ENCODE peak calls at places on chromosomes 11 and 22, in four cellular contexts. T is H9, U is H1, Z is IMR-90. G is an unnamed sample.

GRCh38 chr11:15341587-15341986 is 226.9 kb downstream of the INSC start:
- DNase-seq in T (no peak), Z (no peak), U (no peak), G (peak)

GRCh38 chr22:40332319-40332781 is 13.9 kb upstream of the ADSL start:
- DNase-seq in Z (peak), U (no peak), T (no peak), G (peak)

GRCh38 chr11:72783144-72783910 is 10.5 kb downstream of the STARD10 start:
- DNase-seq in T (no peak), Z (no peak), U (no peak), G (no peak)

GRCh38 chr11:35714882-35715612 is 52.5 kb downstream of the TRIM44 start:
- DNase-seq in T (no peak), U (no peak), Z (peak), G (peak)

GRCh38 chr11:117861151-117862018 is 15.1 kb downstream of the FXYD6 start:
- DNase-seq in T (peak), U (peak), Z (no peak), G (peak)

GRCh38 chr11:47001666-47002285 is 65.2 kb downstream of the CSTPP1 start:
- DNase-seq in U (no peak), T (no peak), Z (peak), G (peak)

GRCh38 chr11:105456950-105457349 is 152.9 kb upstream of the GRIA4 start:
- DNase-seq in T (peak), Z (no peak), U (no peak), G (peak)

GRCh38 chr11:92324890-92325289 is 100.3 kb downstream of the FAT3 start:
- DNase-seq in Z (no peak), U (no peak), T (no peak), G (no peak)

GRCh38 chr11:75474878-75475766 is 42.1 kb upstream of the KLHL35 start:
- DNase-seq in U (peak), T (peak), Z (peak), G (peak)

GRCh38 chr11:25535462-25535861 is 796.5 kb upstream of the ANO3 start:
- DNase-seq in T (no peak), Z (no peak), U (no peak), G (no peak)
- H2BK5ac ChIP-seq in T (no peak), Z (no peak), U (no peak), G (no peak)

GRCh38 chr11:126494831-126495230 is 139.3 kb downstream of the ST3GAL4 start:
- DNase-seq in Z (no peak), U (no peak), T (no peak), G (no peak)
- H3K56ac ChIP-seq in Z (no peak), U (no peak), T (no peak), G (peak)

DNA sequence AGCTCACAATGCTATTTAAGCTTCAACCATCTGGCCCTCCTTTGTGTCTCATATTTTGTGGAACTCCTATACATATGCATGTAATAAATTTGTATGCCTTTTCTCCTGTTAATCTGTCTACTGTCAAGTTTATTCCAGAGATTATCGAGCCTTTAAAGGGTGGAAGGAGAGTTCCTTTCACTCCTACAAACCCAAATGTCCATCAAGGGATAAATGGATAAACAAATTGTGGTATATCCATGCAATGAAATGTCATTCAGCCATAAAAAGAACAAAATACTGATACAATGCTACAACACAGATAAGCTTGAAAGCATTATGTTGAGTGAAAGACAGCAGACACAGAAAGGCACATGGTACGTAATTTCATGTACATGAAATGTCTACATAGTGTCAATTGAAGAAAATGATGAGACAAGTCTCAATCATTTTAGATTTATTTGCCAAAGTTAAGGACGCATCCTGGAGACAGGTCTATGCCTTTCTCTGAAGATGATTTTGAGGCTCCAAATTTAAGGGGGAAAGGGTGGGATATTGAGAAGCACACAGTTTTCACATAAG is 17.7 kb upstream of the FEZ1 start:
- DNase-seq in U (no peak), T (no peak), Z (no peak), G (no peak)
- H2BK5ac ChIP-seq in U (no peak), T (no peak), Z (no peak), G (peak)

GRCh38 chr11:10751581-10751940 is 515 bp downstream of the CTR9 start:
- DNase-seq in T (no peak), Z (no peak), U (no peak), G (no peak)
- H3K56ac ChIP-seq in T (no peak), Z (peak), U (peak), G (peak)

GRCh38 chr11:119172513-119172912 is 4.0 kb downstream of the NLRX1 start:
- DNase-seq in T (no peak), U (no peak), Z (no peak), G (peak)

GRCh38 chr11:119166368-119167076 is 2.0 kb upstream of the NLRX1 start:
- DNase-seq in Z (peak), T (no peak), U (no peak), G (no peak)

GRCh38 chr11:119168471-119169271 is at the start of gene NLRX1:
- DNase-seq in Z (peak), T (peak), U (peak), G (peak)

GRCh38 chr11:119167933-119168332 is 592 bp upstream of the NLRX1 start:
- DNase-seq in Z (no peak), U (no peak), T (no peak), G (no peak)

DNA sequence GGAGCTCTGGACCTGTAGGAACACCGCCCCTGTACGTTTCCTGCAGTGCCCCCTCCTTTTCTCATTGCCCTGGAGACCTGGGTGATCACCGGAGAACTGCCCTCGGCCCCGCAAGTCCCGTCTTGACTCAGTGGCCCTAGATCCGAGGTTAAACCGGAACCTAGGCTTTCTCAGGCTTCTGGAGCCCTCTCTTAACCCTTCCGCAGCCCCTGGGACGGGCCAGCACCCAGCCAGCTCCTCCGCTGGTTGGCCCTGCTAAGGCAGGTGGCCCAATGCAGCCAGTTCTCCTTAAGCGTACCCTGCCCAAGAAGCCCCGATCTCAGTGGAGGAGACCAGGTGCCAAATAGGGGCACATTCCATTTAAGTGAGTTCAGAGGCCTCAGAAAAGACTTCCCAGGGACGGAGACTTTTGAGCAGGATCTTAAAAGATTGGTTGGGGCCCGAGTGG is 771 bp downstream of the NLRX1 start:
- DNase-seq in Z (no peak), T (peak), U (peak), G (peak)
- H2BK5ac ChIP-seq in Z (peak), T (no peak), U (peak), G (peak)

GRCh38 chr22:39309881-39310714 is 9.3 kb downstream of the RPL3 start:
- DNase-seq in U (no peak), Z (peak), T (no peak), G (peak)
- H3K56ac ChIP-seq in U (no peak), Z (no peak), T (no peak), G (peak)

GRCh38 chr22:44194569-44194968 is 13.8 kb downstream of the PARVG start:
- DNase-seq in Z (no peak), T (no peak), U (no peak), G (no peak)

GRCh38 chr22:44196731-44197131 is 16.0 kb downstream of the PARVG start:
- DNase-seq in T (no peak), U (no peak), Z (no peak), G (no peak)

GRCh38 chr22:44196241-44196640 is 15.5 kb downstream of the PARVG start:
- DNase-seq in Z (no peak), U (no peak), T (no peak), G (no peak)

GRCh38 chr22:44193537-44193896 is 12.8 kb downstream of the PARVG start:
- DNase-seq in U (no peak), Z (no peak), T (no peak), G (no peak)

DNA sequence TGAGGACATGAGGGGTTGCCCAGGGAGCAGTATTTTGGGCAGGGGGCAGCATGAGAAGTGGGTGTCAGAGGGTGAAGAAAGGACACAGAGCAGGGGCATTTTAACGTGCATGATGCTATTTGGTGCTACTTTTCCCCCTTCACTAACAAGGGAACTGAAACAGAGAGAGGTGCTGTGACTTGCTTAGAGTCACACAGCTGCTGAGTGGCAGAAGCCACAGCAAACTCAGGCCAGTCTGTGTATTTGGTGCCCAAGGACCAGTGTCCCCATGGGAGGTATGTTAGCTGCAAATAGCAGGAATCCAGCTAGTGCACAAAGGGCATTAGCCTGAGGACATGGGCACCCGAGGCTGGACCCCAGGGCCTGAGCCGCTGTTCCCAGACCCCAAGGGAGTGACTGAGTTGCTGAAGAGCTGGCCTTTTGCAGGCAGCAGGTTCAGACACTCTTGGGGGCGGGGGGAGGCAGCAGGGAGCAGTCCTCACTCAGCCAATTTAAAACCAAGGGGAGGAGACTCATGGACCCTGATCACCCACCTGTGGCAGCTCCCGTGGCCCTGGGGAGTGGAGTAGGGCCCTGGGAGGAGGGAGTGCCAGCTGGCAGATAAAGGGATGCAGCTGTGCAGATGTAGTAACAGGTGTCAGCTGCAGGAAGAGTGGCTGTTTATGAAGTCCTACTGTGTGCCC is 14.6 kb downstream of the PARVG start:
- DNase-seq in T (no peak), Z (no peak), U (no peak), G (no peak)
- H2BK5ac ChIP-seq in T (no peak), Z (no peak), U (no peak), G (no peak)

GRCh38 chr22:27110985-27111451 is 453.6 kb downstream of the MIAT start:
- DNase-seq in T (peak), Z (peak), U (no peak), G (peak)
- H3K56ac ChIP-seq in T (no peak), Z (peak), U (no peak), G (no peak)

DNA sequence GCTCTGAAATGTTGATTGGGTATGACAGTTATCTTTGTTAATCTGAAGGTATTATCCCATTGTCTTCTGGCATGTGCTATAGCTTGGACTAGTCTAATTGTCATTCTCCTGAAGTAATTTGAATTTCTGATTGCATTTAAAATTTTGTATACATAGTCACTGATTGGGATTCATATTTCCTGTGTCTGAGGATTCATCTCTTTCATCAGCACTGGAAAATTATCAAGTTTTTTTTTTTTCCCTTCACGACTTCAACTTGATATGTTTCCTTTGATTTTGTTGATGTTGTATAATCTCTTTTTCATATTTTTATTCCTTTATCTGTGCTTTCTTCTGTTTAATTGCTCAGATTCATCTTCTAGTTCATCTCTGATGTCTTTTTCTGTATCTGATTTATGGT is 104.1 kb downstream of the DDX10 start:
- DNase-seq in Z (no peak), T (no peak), U (no peak), G (no peak)
- H2BK5ac ChIP-seq in Z (no peak), T (no peak), U (no peak), G (no peak)

DNA sequence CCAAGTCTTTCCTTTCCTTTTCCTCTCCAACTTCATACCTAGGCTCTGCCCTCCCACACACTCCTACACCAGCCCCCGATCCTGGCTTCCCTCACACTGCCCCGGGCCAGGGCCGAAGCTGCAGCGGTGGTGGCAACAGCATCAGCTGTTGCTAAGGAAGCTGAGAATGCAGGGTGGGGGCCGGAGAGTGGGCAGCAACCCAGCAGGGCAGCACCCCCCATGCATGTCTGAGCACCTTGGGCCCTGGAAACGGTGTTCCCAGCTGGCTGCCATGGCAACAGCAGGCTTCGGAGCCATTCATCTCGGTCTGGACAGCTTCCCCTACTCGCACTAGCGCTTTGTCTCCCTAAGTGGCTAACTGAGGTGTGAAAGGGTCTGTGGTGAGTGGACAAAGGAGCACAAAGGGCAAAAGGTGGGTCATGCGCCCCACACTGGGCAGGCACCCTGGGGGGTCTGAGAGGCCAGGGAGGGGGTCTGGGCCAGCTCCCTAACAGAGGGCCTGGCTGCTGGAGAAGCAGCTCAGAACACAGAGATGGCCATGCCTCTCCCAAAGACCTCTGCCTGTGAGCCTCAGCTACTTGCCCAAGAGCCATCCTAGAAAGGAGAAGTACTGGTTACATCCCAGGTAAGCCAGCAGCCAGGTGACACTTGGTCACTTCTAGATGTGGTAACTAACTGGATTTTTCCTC is 42.1 kb upstream of the JAM3 start:
- DNase-seq in U (no peak), T (peak), Z (no peak), G (peak)
- H3K56ac ChIP-seq in U (no peak), T (no peak), Z (no peak), G (no peak)